ENCODE peak calls at places on chromosomes 3 and 15, in five cellular contexts. Y is astrocyte of the cerebellum, F is heart right ventricle, U is hepatocyte, W is BJ. A is an unnamed sample.

GRCh38 chr3:48662753-48663488 is at the start of gene CELSR3:
- DNase-seq in U (peak), Y (peak), F (peak), W (peak), A (no peak)

GRCh38 chr3:11480663-11481298 is 162.9 kb downstream of the VGLL4 start:
- DNase-seq in F (no peak), W (no peak), U (peak), Y (no peak), A (no peak)

GRCh38 chr3:195209083-195209835 is 61.7 kb downstream of the XXYLT1 start:
- DNase-seq in W (no peak), U (peak), F (no peak), Y (no peak), A (no peak)

GRCh38 chr3:188749830-188750229 is 421.9 kb upstream of the TPRG1 start:
- DNase-seq in U (no peak), F (no peak), W (no peak), Y (no peak), A (no peak)

GRCh38 chr3:45677841-45678240 is 11.4 kb upstream of the SACM1L start:
- DNase-seq in F (no peak), Y (no peak), U (no peak), W (no peak), A (no peak)

GRCh38 chr15:65189102-65189740 is 4.1 kb upstream of the CLPX start:
- DNase-seq in U (peak), F (no peak), W (no peak), Y (peak), A (no peak)

GRCh38 chr15:82680200-82681102 is 29.2 kb downstream of the AP3B2 start:
- DNase-seq in F (no peak), U (peak), W (no peak), Y (no peak), A (peak)

GRCh38 chr3:123853686-123854372 is 30.3 kb downstream of the MYLK start:
- DNase-seq in W (no peak), U (no peak), Y (no peak), F (no peak), A (no peak)

GRCh38 chr3:194727435-194728128 is 41.9 kb downstream of the FAM43A start:
- DNase-seq in U (no peak), Y (no peak), W (no peak), F (no peak), A (no peak)

GRCh38 chr3:114253505-114253904 is 16.1 kb upstream of the ZNF80 start:
- DNase-seq in U (no peak), Y (no peak), F (no peak), W (no peak), A (no peak)

GRCh38 chr3:186487037-186487436 is 57.1 kb downstream of the CRYGS start:
- DNase-seq in W (no peak), F (no peak), U (no peak), Y (no peak), A (no peak)

GRCh38 chr3:189772584-189772983 is 141.4 kb downstream of the TP63 start:
- DNase-seq in W (no peak), F (no peak), Y (no peak), U (peak), A (no peak)

GRCh38 chr3:53478166-53478830 is 16.1 kb upstream of the CACNA1D start:
- DNase-seq in W (no peak), Y (no peak), F (no peak), U (peak), A (no peak)

GRCh38 chr15:64775551-64776401 is at the start of gene RBPMS2:
- DNase-seq in W (no peak), Y (no peak), F (peak), U (peak), A (no peak)

GRCh38 chr3:194811118-194811517 is 125.4 kb downstream of the FAM43A start:
- DNase-seq in W (no peak), F (no peak), U (no peak), Y (no peak), A (no peak)

GRCh38 chr3:194993896-194994295 is 277.1 kb downstream of the XXYLT1 start:
- DNase-seq in Y (no peak), U (no peak), F (no peak), W (no peak), A (peak)

GRCh38 chr3:167978486-167978885 is 117.2 kb downstream of the GOLIM4 start:
- DNase-seq in U (no peak), Y (no peak), F (no peak), W (no peak), A (no peak)

GRCh38 chr3:13874891-13875290 is 5.0 kb downstream of the WNT7A start:
- DNase-seq in W (no peak), U (no peak), F (no peak), Y (no peak), A (no peak)

GRCh38 chr15:92400980-92401787 is 7.5 kb downstream of the ST8SIA2 start:
- DNase-seq in U (no peak), F (no peak), Y (no peak), W (no peak), A (no peak)

GRCh38 chr3:80606073-80606472 is 838.3 kb upstream of the ROBO1 start:
- DNase-seq in W (no peak), F (no peak), U (no peak), Y (no peak), A (no peak)

GRCh38 chr3:194322701-194323174 is 28.4 kb downstream of the CPN2 start:
- DNase-seq in W (no peak), Y (no peak), F (no peak), U (peak), A (no peak)

DNA sequence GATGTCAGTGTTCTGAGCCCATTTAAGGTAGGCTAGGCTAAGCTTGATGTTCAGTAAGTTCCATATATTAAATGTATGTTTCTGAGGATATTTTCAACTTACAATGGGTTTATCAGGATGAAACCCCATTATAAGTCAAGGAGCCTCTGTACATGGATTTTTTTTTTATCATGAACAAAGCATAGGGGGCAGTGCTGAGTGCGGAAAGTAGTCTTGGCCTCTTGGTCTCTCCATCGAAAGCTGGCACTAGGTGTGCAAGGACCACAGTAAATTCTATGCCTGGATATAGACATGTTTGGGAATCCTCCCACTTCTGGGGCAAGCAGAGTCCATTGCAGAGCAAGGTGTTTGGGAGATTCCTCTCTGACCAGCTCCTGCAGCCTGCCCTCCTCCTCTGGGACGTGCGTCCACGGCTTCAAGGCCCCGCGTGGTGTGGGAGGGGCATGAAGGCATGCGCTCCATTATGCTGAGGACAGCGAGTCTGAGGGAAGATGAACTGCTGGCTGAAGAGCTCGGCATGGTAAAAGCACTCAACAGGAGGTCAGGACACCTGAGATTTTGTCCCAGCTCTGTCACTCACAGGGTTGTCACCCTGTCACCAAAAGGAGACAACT is 122.9 kb upstream of the LIPC start:
- DNase-seq in U (no peak), F (no peak), Y (no peak), W (no peak), A (no peak)
- TF ChIP-seq CTCF in U (no peak), F (no peak), Y (no peak), W (no peak), A (no peak)

DNA sequence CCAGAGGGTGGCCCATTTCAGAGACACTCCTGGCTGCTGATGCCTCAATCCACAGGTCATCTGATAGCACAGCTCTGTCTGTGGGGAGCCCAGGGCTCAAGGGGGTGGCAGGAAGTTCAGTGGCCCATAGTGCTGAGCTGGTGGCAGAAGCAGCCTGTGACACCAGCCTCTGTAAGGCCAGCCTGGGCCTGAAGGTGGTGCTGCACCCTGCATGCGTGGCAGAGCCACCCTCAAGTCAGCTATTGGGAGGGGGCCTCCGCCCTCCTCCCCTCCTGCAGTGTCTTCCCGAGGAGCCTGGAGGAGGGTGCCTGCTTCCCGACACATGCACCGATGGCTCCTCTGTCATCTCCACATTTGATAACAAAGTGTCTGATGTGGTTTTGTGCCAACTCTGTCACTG is 3.0 kb downstream of the PLA1A start:
- DNase-seq in Y (no peak), W (no peak), U (no peak), F (peak), A (no peak)
- TF ChIP-seq CTCF in Y (peak), W (peak), U (no peak), F (peak), A (no peak)

DNA sequence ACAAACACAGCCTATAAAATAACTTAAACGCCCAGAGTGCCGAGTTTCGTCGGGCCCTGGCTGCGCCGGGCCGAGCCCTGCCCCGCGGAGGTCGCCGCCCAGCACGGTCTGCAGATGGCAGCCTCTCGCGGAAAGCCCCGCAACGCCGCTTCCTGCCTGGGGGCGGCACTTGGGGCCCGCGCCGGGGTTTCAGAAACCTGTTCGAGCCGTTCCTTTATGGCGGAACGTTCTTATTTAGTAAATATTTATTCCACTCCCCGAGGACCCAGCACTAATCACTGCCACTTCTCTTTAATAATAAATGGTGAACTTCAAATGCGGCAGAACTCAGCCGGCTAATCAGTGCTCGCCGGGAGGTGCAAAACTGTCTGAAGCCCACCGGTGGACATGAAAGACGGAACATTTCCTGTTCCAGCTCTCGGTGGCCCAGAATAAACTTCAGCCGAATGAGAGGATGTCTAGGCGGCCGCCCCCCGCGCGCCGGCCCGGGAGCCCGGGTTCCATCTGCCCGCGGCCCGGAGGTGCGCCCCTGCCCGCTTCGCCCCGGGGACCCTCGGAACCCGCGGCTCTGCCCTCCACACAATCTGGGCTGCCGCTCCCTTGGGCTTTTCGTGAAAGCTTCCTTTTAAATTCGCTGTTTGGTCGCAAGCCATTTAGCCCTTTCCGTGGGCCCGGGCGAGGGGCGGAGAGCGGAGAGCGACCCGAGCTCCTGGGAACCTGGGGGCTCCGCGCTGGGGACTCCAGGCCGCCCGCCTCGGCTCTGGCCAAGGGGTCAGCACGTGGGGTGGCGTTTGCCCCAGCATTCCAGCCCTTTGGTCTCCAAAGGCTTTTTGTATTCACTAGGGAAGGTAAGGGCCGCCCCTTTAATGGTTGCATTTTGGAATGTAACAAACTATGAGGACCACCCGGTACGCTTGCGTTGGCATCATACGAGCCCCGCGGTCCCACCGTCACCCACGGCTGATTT is 110.8 kb upstream of the ATP11B start:
- DNase-seq in F (peak), Y (no peak), U (peak), W (no peak), A (peak)
- TF ChIP-seq CTCF in F (no peak), Y (peak), U (peak), W (peak), A (no peak)

DNA sequence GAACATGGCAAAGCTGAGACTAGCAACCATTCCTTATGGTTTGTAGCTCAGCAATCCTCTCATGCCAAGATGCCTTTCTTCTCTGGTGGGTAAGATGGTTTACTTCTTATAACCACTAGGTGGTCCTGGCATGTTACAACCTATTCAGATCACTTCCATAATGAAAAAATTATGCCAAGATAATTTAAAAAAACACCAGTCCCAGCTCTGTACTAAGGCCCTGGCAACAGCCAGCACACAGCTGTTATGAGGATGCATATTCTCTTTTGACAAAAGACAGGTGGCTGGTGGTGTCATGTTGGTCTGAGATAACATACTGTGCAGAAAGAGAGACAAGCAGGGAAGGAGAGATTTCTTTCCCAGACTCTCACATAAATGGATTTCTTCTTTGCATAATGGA is 65.7 kb upstream of the FRMD4B start:
- DNase-seq in U (no peak), F (no peak), Y (no peak), W (no peak), A (no peak)
- TF ChIP-seq CTCF in U (no peak), F (no peak), Y (peak), W (peak), A (no peak)

GRCh38 chr3:29763115-29763514 is 482.2 kb downstream of the RBMS3 start:
- DNase-seq in W (no peak), F (no peak), U (no peak), Y (no peak), A (no peak)

GRCh38 chr3:29759443-29760033 is 478.7 kb downstream of the RBMS3 start:
- DNase-seq in U (peak), F (peak), W (no peak), Y (no peak), A (no peak)

GRCh38 chr3:29759021-29759359 is 478.1 kb downstream of the RBMS3 start:
- DNase-seq in U (no peak), W (no peak), F (peak), Y (no peak), A (no peak)

GRCh38 chr3:29764059-29764458 is 483.2 kb downstream of the RBMS3 start:
- DNase-seq in F (no peak), W (no peak), Y (peak), U (no peak), A (no peak)

DNA sequence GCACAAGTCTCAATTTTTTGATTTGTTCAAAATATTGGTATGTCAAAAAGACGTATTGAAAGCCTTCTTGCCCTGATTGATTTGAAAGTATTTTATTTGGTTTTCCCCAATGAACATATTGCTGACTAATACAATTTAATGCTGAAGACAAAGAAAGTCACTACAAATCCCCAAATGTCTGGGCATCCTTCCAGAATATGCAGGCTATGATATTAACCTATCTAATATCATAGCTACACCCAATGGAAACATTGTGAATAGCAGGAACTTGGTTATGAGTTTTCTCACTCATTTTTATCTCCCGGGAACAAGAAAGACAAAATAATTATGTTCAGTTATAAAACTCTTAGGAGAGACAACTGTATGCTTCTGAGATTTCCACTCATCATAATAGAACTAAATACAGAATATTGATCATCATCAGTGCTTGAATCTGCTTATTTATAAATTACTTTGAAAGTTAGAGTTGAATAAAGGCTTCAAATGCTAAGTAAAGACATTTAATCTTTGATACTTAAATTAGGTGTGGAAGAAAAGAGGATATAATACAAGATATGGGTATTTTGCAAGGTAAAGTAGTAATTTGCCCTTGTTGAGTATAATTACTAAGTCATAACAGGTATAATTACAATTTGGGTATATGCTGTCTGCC is 483.9 kb downstream of the RBMS3 start:
- DNase-seq in F (peak), U (peak), W (no peak), Y (peak), A (no peak)
- TF ChIP-seq CTCF in F (peak), U (peak), W (peak), Y (peak), A (no peak)

DNA sequence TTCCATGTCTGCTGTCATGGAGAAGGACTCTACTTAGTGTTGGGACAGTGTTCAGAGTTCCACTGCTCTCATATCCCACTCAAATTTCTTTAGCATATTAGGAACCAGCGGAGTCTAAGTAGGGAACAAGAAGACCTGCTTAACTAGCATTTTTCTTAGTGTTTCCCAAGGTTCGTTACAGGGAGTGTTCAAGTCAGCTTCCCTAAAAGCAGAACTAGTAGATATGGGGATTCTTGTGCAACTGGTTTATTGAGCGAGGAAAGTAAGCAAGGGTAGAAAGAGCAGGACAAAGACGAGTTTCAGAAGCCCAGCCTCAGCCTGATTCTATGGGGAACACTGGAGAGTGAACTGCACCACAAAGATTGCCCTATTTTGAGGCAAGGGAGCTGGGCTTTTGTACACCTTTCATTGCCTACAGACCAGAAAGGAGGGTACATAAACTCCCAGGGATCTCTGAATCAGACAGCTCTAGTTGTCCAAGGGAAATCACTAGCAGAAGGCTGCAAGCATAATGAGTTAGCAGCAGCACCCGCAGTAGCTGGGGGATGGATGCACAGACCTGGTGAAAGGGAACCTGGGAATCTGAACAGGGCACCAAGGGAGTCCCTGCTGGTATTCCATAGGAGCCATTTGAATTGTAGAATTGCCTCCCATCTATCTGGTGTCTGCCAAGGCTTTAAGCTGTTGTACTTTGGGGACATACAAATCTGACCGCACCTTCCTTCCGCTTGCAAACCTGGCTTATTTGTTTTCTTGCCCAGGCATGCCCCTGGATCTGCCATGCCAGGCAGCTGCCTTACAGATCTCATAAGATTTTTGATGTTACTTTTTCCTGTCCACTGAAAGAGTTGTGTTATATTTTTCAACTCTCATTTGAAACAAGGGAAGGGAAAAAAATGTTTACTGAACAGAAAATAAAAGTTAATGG is 15.1 kb downstream of the CMTM7 start:
- DNase-seq in U (no peak), W (no peak), F (no peak), Y (no peak), A (no peak)
- TF ChIP-seq CTCF in U (no peak), W (no peak), F (no peak), Y (no peak), A (no peak)

GRCh38 chr3:42500909-42501308 is 1.5 kb upstream of the VIPR1 start:
- DNase-seq in F (no peak), U (no peak), Y (no peak), W (no peak), A (peak)

GRCh38 chr3:42502429-42503250 is at the start of gene VIPR1:
- DNase-seq in Y (no peak), U (peak), W (no peak), F (peak), A (peak)

GRCh38 chr3:42501321-42501680 is 1.1 kb upstream of the VIPR1 start:
- DNase-seq in W (no peak), Y (no peak), U (no peak), F (no peak), A (no peak)

GRCh38 chr3:42503251-42503924 is 945 bp downstream of the VIPR1 start:
- DNase-seq in W (no peak), U (no peak), F (peak), Y (no peak), A (peak)

DNA sequence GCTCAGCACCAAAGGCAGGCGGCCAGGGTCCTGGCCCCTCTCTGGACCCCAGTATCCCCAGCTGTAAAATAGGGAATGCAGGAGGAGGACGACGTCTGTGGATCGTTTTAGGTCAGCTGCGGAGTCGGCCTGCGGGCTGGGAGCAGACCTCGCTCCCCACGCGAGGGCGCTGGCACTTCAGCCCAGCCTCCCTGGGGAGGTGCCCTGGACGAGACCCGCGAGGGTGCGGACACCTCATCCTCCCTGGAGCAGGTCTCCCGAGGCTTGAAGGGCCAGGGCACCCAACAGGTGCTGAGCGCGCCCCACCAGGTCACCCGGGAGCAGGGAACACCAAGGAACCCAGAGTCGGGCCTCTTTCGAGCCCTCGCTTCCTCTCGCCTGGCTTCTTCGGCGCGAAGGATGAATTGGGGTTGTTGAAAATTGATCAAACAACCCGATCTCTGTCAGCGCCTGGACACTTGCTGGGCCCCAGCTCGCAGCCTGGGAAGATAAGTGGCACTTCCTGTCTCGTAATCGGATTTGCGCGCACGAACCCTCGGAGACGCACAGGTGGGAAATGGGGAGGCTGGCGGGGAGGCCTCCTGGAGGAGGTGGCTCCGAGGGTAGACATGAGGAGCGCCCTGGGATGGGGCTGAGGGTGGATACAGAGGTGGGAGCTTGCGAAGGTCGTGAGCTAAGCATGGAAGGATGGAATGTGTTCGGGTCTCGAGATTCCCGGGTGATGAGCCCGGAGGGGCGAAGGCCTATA is 588 bp upstream of the VIPR1 start:
- DNase-seq in U (peak), F (peak), W (no peak), Y (no peak), A (peak)
- TF ChIP-seq CTCF in U (peak), F (peak), W (peak), Y (peak), A (no peak)

A was measured in activated B cell treated with CpG ODN at 0.5 μM for 24 hours.